ENCODE peak calls at places on chromosomes 1 and 21, in six cellular contexts. Y, M, X, K, R and T are unnamed samples.

GRCh38 chr1:169890761-169891538 is 2.7 kb downstream of the SCYL3 start:
- DNase-seq in Y (no peak), M (no peak), X (no peak), K (no peak), R (no peak), T (no peak)

GRCh38 chr1:35398739-35399138 is 130.2 kb downstream of the ZMYM4 start:
- DNase-seq in Y (no peak), M (no peak), X (no peak), K (no peak), R (no peak), T (no peak)

GRCh38 chr1:216794541-216795055 is 71.4 kb upstream of the ESRRG start:
- DNase-seq in Y (peak), M (no peak), X (no peak), K (no peak), R (no peak), T (no peak)

GRCh38 chr1:30111431-30111830 is 612.0 kb downstream of the MATN1 start:
- DNase-seq in Y (no peak), M (peak), X (peak), K (no peak), R (peak), T (no peak)

GRCh38 chr1:228448372-228448771 is 31.7 kb upstream of the TRIM17 start:
- DNase-seq in Y (no peak), M (no peak), X (no peak), K (no peak), R (no peak), T (no peak)

GRCh38 chr1:33930346-33931114 is 66.7 kb downstream of the HMGB4 start:
- DNase-seq in Y (no peak), M (no peak), X (no peak), K (no peak), R (no peak), T (no peak)

GRCh38 chr1:235052067-235053008 is 76.3 kb downstream of the TOMM20 start:
- DNase-seq in Y (no peak), M (no peak), X (no peak), K (no peak), R (no peak), T (peak)

GRCh38 chr21:41222247-41223068 is 54.5 kb downstream of the BACE2 start:
- DNase-seq in Y (no peak), M (no peak), X (no peak), K (no peak), R (no peak), T (no peak)

GRCh38 chr21:45305831-45306230 is 18.1 kb upstream of the POFUT2 start:
- DNase-seq in Y (no peak), M (peak), X (no peak), K (no peak), R (no peak), T (peak)

GRCh38 chr1:171819946-171820345 is 21.4 kb upstream of the DNM3 start:
- DNase-seq in Y (no peak), M (no peak), X (no peak), K (no peak), R (no peak), T (no peak)

GRCh38 chr21:45513003-45513706 is 29.1 kb downstream of the SLC19A1 start:
- DNase-seq in Y (no peak), M (peak), X (no peak), K (no peak), R (no peak), T (peak)

GRCh38 chr1:24980836-24981631 is 51.0 kb upstream of the RUNX3 start:
- DNase-seq in Y (no peak), M (no peak), X (no peak), K (no peak), R (no peak), T (no peak)

GRCh38 chr1:86138746-86139145 is 17.8 kb downstream of the COL24A1 start:
- DNase-seq in Y (no peak), M (no peak), X (no peak), K (no peak), R (no peak), T (no peak)

GRCh38 chr21:39175154-39175553 is 8.1 kb downstream of the PSMG1 start:
- DNase-seq in Y (no peak), M (no peak), X (no peak), K (no peak), R (no peak), T (no peak)

GRCh38 chr1:218425647-218426342 is 80.7 kb downstream of the TGFB2 start:
- DNase-seq in Y (peak), M (no peak), X (no peak), K (peak), R (no peak), T (no peak)

GRCh38 chr1:209879539-209879938 is 51.8 kb downstream of the UTP25 start:
- DNase-seq in Y (no peak), M (no peak), X (no peak), K (no peak), R (no peak), T (no peak)

GRCh38 chr1:87902830-87903614 is 574.3 kb downstream of the LMO4 start:
- DNase-seq in Y (peak), M (no peak), X (no peak), K (peak), R (no peak), T (no peak)

GRCh38 chr1:211650922-211651303 is 24.5 kb downstream of the NEK2 start:
- DNase-seq in Y (no peak), M (no peak), X (no peak), K (no peak), R (no peak), T (no peak)

GRCh38 chr1:41700986-41701535 is 216.6 kb upstream of the EDN2 start:
- DNase-seq in Y (no peak), M (no peak), X (no peak), K (no peak), R (no peak), T (no peak)

GRCh38 chr21:39182484-39183271 is 573 bp downstream of the PSMG1 start:
- DNase-seq in Y (no peak), M (no peak), X (no peak), K (no peak), R (no peak), T (no peak)

GRCh38 chr1:29124366-29125236 is 898 bp upstream of the TMEM200B start:
- DNase-seq in Y (no peak), M (peak), X (peak), K (no peak), R (peak), T (peak)

GRCh38 chr1:61441723-61442262 is 283.1 kb downstream of the TM2D1 start:
- DNase-seq in Y (peak), M (peak), X (no peak), K (no peak), R (no peak), T (no peak)

GRCh38 chr1:210677533-210677932 is 348.8 kb downstream of the HHAT start:
- DNase-seq in Y (no peak), M (no peak), X (no peak), K (no peak), R (no peak), T (no peak)